ENCODE peak calls at places on chromosomes 16 and 17, in eight cellular contexts. X, Y, V, L, E, H, K and A are unnamed samples.

GRCh38 chr16:4055748-4056147 is 60.5 kb downstream of the ADCY9 start:
- DNase-seq in X (no peak), Y (no peak), V (no peak), L (no peak), E (no peak), H (no peak), K (no peak), A (no peak)

GRCh38 chr17:57226793-57227192 is 29.5 kb upstream of the MSI2 start:
- DNase-seq in X (no peak), Y (no peak), V (no peak), L (no peak), E (no peak), H (no peak), K (no peak), A (no peak)

GRCh38 chr16:48365030-48365600 is 20.1 kb downstream of the SIAH1 start:
- DNase-seq in X (no peak), Y (peak; percentile 23), V (no peak), L (no peak), E (no peak), H (no peak), K (no peak), A (no peak)

GRCh38 chr17:3551189-3551588 is 6.4 kb downstream of the TRPV3 start:
- DNase-seq in X (no peak), Y (no peak), V (no peak), L (no peak), E (peak; percentile 73), H (no peak), K (no peak), A (no peak)

GRCh38 chr16:83046664-83047063 is 419.9 kb downstream of the CDH13 start:
- DNase-seq in X (no peak), Y (no peak), V (no peak), L (no peak), E (no peak), H (no peak), K (no peak), A (no peak)

GRCh38 chr16:71387045-71387871 is 28.7 kb downstream of the CALB2 start:
- DNase-seq in X (no peak), Y (no peak), V (no peak), L (no peak), E (peak; percentile 72), H (no peak), K (peak; percentile 57), A (no peak)

GRCh38 chr17:79792984-79793923 is 3.6 kb downstream of the CBX8 start:
- DNase-seq in X (no peak), Y (peak; percentile 89), V (no peak), L (no peak), E (peak; percentile 79), H (peak; percentile 85), K (peak; percentile 68), A (no peak)

GRCh38 chr17:78496311-78496710 is 80.9 kb downstream of the DNAH17 start:
- DNase-seq in X (no peak), Y (no peak), V (peak; percentile 24), L (no peak), E (peak; percentile 24), H (no peak), K (no peak), A (no peak)

GRCh38 chr16:12767897-12768296 is 35.8 kb downstream of the CPPED1 start:
- DNase-seq in X (no peak), Y (no peak), V (no peak), L (no peak), E (no peak), H (no peak), K (no peak), A (no peak)

GRCh38 chr16:9134739-9135138 is 43.3 kb downstream of the HAPSTR1 start:
- DNase-seq in X (peak; percentile 62), Y (peak; percentile 62), V (peak; percentile 81), L (peak; percentile 42), E (peak; percentile 88), H (peak; percentile 69), K (peak; percentile 82), A (no peak)

GRCh38 chr16:31842864-31843263 is 30.7 kb upstream of the ZNF267 start:
- DNase-seq in X (no peak), Y (no peak), V (no peak), L (no peak), E (no peak), H (no peak), K (no peak), A (no peak)
- H3K9me3 ChIP-seq in X (no peaks in the 10 kb centered on the region), Y (no peaks in the 10 kb centered on the region), V (peaks cover 8% of the 10 kb centered on the region), L (no peaks in the 10 kb centered on the region), E (peaks cover 84% of the 10 kb centered on the region), H (peaks cover 8% of the 10 kb centered on the region), K (peaks cover 24% of the 10 kb centered on the region), A (no peaks in the 10 kb centered on the region)

DNA sequence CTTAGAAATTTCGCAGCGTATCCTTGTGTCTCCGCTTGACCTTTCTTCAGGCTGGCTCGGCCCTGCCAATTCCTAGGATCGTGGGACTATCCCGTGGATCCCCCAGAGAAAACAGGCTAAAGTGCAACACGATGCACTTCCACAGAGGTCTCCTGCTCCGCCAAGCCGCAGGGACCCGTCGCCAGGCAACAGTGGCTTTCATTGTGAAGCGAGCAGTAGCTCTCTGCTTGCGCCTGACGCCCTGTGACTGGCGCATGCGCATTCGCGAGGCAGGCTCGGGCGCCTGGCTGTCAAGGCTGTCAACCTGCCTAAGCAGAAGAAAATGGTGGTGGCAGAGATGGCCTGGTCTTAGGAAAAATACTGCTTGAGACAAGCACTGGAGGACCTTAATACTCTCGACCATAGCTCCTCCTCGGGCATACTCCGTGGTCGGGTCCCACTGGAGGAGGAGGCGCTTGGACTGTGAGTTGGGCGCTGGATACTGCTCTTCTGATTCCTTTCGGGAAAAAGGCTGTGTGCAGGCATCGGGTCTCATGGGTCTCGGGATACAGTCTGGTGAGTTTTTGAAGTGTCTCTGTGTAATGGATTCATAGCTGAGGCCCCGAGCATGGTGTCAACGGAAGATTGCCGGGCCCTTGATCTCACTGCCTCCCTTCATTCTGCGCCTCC is 2336.1 kb downstream of the TP53TG3F start:
- DNase-seq in X (no peak), Y (no peak), V (no peak), L (no peak), E (no peak), H (no peak), K (no peak), A (no peak)
- H3K9me3 ChIP-seq in X (no peaks in the 10 kb centered on the region), Y (no peaks in the 10 kb centered on the region), V (no peaks in the 10 kb centered on the region), L (no peaks in the 10 kb centered on the region), E (peaks cover 91% of the 10 kb centered on the region), H (no peaks in the 10 kb centered on the region), K (peaks cover 26% of the 10 kb centered on the region), A (peaks cover 2% of the 10 kb centered on the region)

GRCh38 chr16:35148748-35149147 is 1689.3 kb downstream of the TP53TG3F start:
- DNase-seq in X (no peak), Y (no peak), V (no peak), L (no peak), E (no peak), H (no peak), K (no peak), A (no peak)

GRCh38 chr16:35149550-35149949 is 1690.1 kb downstream of the TP53TG3F start:
- DNase-seq in X (no peak), Y (no peak), V (no peak), L (no peak), E (no peak), H (no peak), K (no peak), A (no peak)

GRCh38 chr16:35147556-35148504 is 1688.4 kb downstream of the TP53TG3F start:
- DNase-seq in X (no peak), Y (no peak), V (no peak), L (no peak), E (no peak), H (no peak), K (no peak), A (no peak)

GRCh38 chr16:35152067-35152627 is 1692.7 kb downstream of the TP53TG3F start:
- DNase-seq in X (no peak), Y (no peak), V (peak; percentile 53), L (no peak), E (no peak), H (no peak), K (no peak), A (no peak)

DNA sequence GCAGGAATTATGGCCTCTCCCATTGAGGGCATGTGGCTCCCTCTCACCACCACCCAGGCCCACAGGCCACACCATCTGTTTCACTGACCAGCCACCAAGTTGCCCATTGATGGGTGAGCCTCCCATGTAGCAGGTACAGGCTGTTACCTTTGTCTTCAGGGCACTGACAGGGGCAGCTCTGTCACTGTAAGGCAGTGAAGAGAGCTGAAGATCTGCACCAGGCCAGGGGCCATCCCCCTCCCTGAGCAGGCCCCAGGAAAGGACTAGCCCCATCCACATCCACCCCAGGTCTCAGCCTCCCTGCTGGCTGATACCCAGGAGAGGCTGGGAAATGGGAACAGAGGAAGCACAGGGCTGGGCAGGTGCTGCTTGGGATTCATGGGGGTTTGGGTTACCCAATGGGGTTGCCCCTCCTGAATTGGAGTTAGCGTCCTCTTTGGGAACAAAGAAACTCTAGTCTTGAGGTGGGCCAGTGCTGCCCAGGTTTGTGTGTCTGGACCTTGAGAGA is 1691.4 kb downstream of the TP53TG3F start:
- DNase-seq in X (no peak), Y (no peak), V (no peak), L (no peak), E (no peak), H (no peak), K (no peak), A (no peak)
- H3K9me3 ChIP-seq in X (no peaks in the 10 kb centered on the region), Y (peaks cover 2% of the 10 kb centered on the region), V (peaks cover 1% of the 10 kb centered on the region), L (no peaks in the 10 kb centered on the region), E (peaks cover 77% of the 10 kb centered on the region), H (no peaks in the 10 kb centered on the region), K (peaks cover 8% of the 10 kb centered on the region), A (no peaks in the 10 kb centered on the region)

GRCh38 chr16:35714665-35715064 is 2255.3 kb downstream of the TP53TG3F start:
- DNase-seq in X (no peak), Y (no peak), V (no peak), L (no peak), E (no peak), H (no peak), K (no peak), A (no peak)
- H3K9me3 ChIP-seq in X (no peaks in the 10 kb centered on the region), Y (no peaks in the 10 kb centered on the region), V (peaks cover 2% of the 10 kb centered on the region), L (no peaks in the 10 kb centered on the region), E (peaks cover 58% of the 10 kb centered on the region), H (no peaks in the 10 kb centered on the region), K (peaks cover 11% of the 10 kb centered on the region), A (no peaks in the 10 kb centered on the region)

GRCh38 chr16:61263400-61263799 is 772.8 kb downstream of the CDH8 start:
- DNase-seq in X (no peak), Y (no peak), V (no peak), L (no peak), E (no peak), H (no peak), K (no peak), A (no peak)
- H3K9me3 ChIP-seq in X (no peaks in the 10 kb centered on the region), Y (peaks cover 3% of the 10 kb centered on the region), V (no peaks in the 10 kb centered on the region), L (no peaks in the 10 kb centered on the region), E (no peaks in the 10 kb centered on the region), H (no peaks in the 10 kb centered on the region), K (no peaks in the 10 kb centered on the region), A (no peaks in the 10 kb centered on the region)

GRCh38 chr16:62602790-62603189 is 566.6 kb upstream of the CDH8 start:
- DNase-seq in X (no peak), Y (no peak), V (no peak), L (no peak), E (no peak), H (no peak), K (no peak), A (no peak)

GRCh38 chr16:62596101-62596500 is 559.9 kb upstream of the CDH8 start:
- DNase-seq in X (no peak), Y (no peak), V (no peak), L (no peak), E (no peak), H (no peak), K (peak; percentile 42), A (no peak)

GRCh38 chr16:62597874-62598273 is 561.6 kb upstream of the CDH8 start:
- DNase-seq in X (no peak), Y (no peak), V (no peak), L (no peak), E (no peak), H (no peak), K (no peak), A (no peak)
- H3K9me3 ChIP-seq in X (no peaks in the 10 kb centered on the region), Y (no peaks in the 10 kb centered on the region), V (no peaks in the 10 kb centered on the region), L (no peaks in the 10 kb centered on the region), E (no peaks in the 10 kb centered on the region), H (no peaks in the 10 kb centered on the region), K (no peaks in the 10 kb centered on the region), A (peaks cover 2% of the 10 kb centered on the region)

GRCh38 chr16:60744198-60744597 is 1292.0 kb downstream of the CDH8 start:
- DNase-seq in X (no peak), Y (no peak), V (no peak), L (no peak), E (no peak), H (no peak), K (no peak), A (no peak)
- H3K9me3 ChIP-seq in X (no peaks in the 10 kb centered on the region), Y (no peaks in the 10 kb centered on the region), V (no peaks in the 10 kb centered on the region), L (no peaks in the 10 kb centered on the region), E (no peaks in the 10 kb centered on the region), H (no peaks in the 10 kb centered on the region), K (no peaks in the 10 kb centered on the region), A (peaks cover 3% of the 10 kb centered on the region)